ENCODE peak calls at places on chromosomes 4 and X, in nine cellular contexts. One of them, this sample, is unnamed.
A peak's percentile ranks its signal among the peaks of the same experiment; 100 is the strongest.

GRCh38 chr4:154018659-154019058 is 229.8 kb upstream of the SFRP2 start:
- DNase-seq in colonic mucosa: no peak
- DNase-seq in pancreas: no peak
- DNase-seq in iPS-NIHi11: peak; percentile 53
- DNase-seq in hypothalamus: no peak
- DNase-seq in heart right ventricle: no peak
- DNase-seq in T-helper 2 cell: no peak
- DNase-seq in AG04450: no peak
- DNase-seq in stimulated activated CD4-positive, alpha-beta T cell treated with anti-CD3 and anti-CD28 coated beads, Interleukin-1b, Interleukin-23, amount 100 ng/mL, for 4 hours: peak; percentile 13
- DNase-seq in this sample: no peak

GRCh38 chr4:152920768-152921167 is 15.4 kb upstream of the FHDC1 start:
- DNase-seq in colonic mucosa: no peak
- DNase-seq in pancreas: no peak
- DNase-seq in iPS-NIHi11: no peak
- DNase-seq in hypothalamus: no peak
- DNase-seq in heart right ventricle: no peak
- DNase-seq in T-helper 2 cell: no peak
- DNase-seq in AG04450: no peak
- DNase-seq in stimulated activated CD4-positive, alpha-beta T cell treated with anti-CD3 and anti-CD28 coated beads, Interleukin-1b, Interleukin-23, amount 100 ng/mL, for 4 hours: no peak
- DNase-seq in this sample: no peak

GRCh38 chr4:185839204-185839712 is 27.3 kb upstream of the SORBS2 start:
- DNase-seq in colonic mucosa: peak; percentile 38
- DNase-seq in pancreas: no peak
- DNase-seq in iPS-NIHi11: peak; percentile 79
- DNase-seq in hypothalamus: no peak
- DNase-seq in heart right ventricle: peak; percentile 56
- DNase-seq in T-helper 2 cell: no peak
- DNase-seq in AG04450: peak; percentile 77
- DNase-seq in stimulated activated CD4-positive, alpha-beta T cell treated with anti-CD3 and anti-CD28 coated beads, Interleukin-1b, Interleukin-23, amount 100 ng/mL, for 4 hours: no peak
- DNase-seq in this sample: no peak

GRCh38 chrX:9775930-9776329 is 10.3 kb upstream of the GPR143 start:
- DNase-seq in colonic mucosa: no peak
- DNase-seq in pancreas: no peak
- DNase-seq in iPS-NIHi11: no peak
- DNase-seq in hypothalamus: no peak
- DNase-seq in heart right ventricle: no peak
- DNase-seq in T-helper 2 cell: no peak
- DNase-seq in AG04450: no peak
- DNase-seq in stimulated activated CD4-positive, alpha-beta T cell treated with anti-CD3 and anti-CD28 coated beads, Interleukin-1b, Interleukin-23, amount 100 ng/mL, for 4 hours: no peak
- DNase-seq in this sample: no peak

GRCh38 chrX:34956915-34957314 is 14.3 kb downstream of the FAM47B start:
- DNase-seq in colonic mucosa: no peak
- DNase-seq in pancreas: no peak
- DNase-seq in iPS-NIHi11: no peak
- DNase-seq in hypothalamus: no peak
- DNase-seq in heart right ventricle: no peak
- DNase-seq in T-helper 2 cell: no peak
- DNase-seq in AG04450: no peak
- DNase-seq in stimulated activated CD4-positive, alpha-beta T cell treated with anti-CD3 and anti-CD28 coated beads, Interleukin-1b, Interleukin-23, amount 100 ng/mL, for 4 hours: no peak
- DNase-seq in this sample: no peak

GRCh38 chrX:96835660-96836289 is 47.9 kb upstream of the RPA4 start:
- DNase-seq in colonic mucosa: no peak
- DNase-seq in pancreas: no peak
- DNase-seq in iPS-NIHi11: no peak
- DNase-seq in hypothalamus: no peak
- DNase-seq in heart right ventricle: no peak
- DNase-seq in T-helper 2 cell: no peak
- DNase-seq in AG04450: no peak
- DNase-seq in stimulated activated CD4-positive, alpha-beta T cell treated with anti-CD3 and anti-CD28 coated beads, Interleukin-1b, Interleukin-23, amount 100 ng/mL, for 4 hours: no peak
- DNase-seq in this sample: no peak

GRCh38 chr4:170736710-170737109 is 647.0 kb upstream of the AADAT start:
- DNase-seq in colonic mucosa: no peak
- DNase-seq in pancreas: no peak
- DNase-seq in iPS-NIHi11: no peak
- DNase-seq in hypothalamus: no peak
- DNase-seq in heart right ventricle: no peak
- DNase-seq in T-helper 2 cell: no peak
- DNase-seq in AG04450: no peak
- DNase-seq in stimulated activated CD4-positive, alpha-beta T cell treated with anti-CD3 and anti-CD28 coated beads, Interleukin-1b, Interleukin-23, amount 100 ng/mL, for 4 hours: no peak
- DNase-seq in this sample: no peak

GRCh38 chr4:25770844-25771243 is 91.9 kb downstream of the SEL1L3 start:
- DNase-seq in colonic mucosa: no peak
- DNase-seq in pancreas: no peak
- DNase-seq in iPS-NIHi11: no peak
- DNase-seq in hypothalamus: no peak
- DNase-seq in heart right ventricle: no peak
- DNase-seq in T-helper 2 cell: no peak
- DNase-seq in AG04450: no peak
- DNase-seq in stimulated activated CD4-positive, alpha-beta T cell treated with anti-CD3 and anti-CD28 coated beads, Interleukin-1b, Interleukin-23, amount 100 ng/mL, for 4 hours: no peak
- DNase-seq in this sample: no peak

GRCh38 chr4:157600583-157600982 is 380.1 kb downstream of the GRIA2 start:
- DNase-seq in colonic mucosa: no peak
- DNase-seq in pancreas: no peak
- DNase-seq in iPS-NIHi11: no peak
- DNase-seq in hypothalamus: no peak
- DNase-seq in heart right ventricle: no peak
- DNase-seq in T-helper 2 cell: no peak
- DNase-seq in AG04450: no peak
- DNase-seq in stimulated activated CD4-positive, alpha-beta T cell treated with anti-CD3 and anti-CD28 coated beads, Interleukin-1b, Interleukin-23, amount 100 ng/mL, for 4 hours: no peak
- DNase-seq in this sample: no peak

GRCh38 chrX:12974217-12974796 is 603 bp upstream of the TMSB4X start:
- DNase-seq in colonic mucosa: peak; percentile 73
- DNase-seq in pancreas: peak; percentile 58
- DNase-seq in iPS-NIHi11: peak; percentile 37
- DNase-seq in hypothalamus: no peak
- DNase-seq in heart right ventricle: peak; percentile 25
- DNase-seq in T-helper 2 cell: no peak
- DNase-seq in AG04450: no peak
- DNase-seq in stimulated activated CD4-positive, alpha-beta T cell treated with anti-CD3 and anti-CD28 coated beads, Interleukin-1b, Interleukin-23, amount 100 ng/mL, for 4 hours: no peak
- DNase-seq in this sample: peak; percentile 69

GRCh38 chr4:8427761-8428287 is 12.7 kb downstream of the ACOX3 start:
- DNase-seq in colonic mucosa: peak; percentile 34
- DNase-seq in pancreas: no peak
- DNase-seq in iPS-NIHi11: peak; percentile 38
- DNase-seq in hypothalamus: no peak
- DNase-seq in heart right ventricle: peak; percentile 39
- DNase-seq in T-helper 2 cell: no peak
- DNase-seq in AG04450: no peak
- DNase-seq in stimulated activated CD4-positive, alpha-beta T cell treated with anti-CD3 and anti-CD28 coated beads, Interleukin-1b, Interleukin-23, amount 100 ng/mL, for 4 hours: no peak
- DNase-seq in this sample: no peak

GRCh38 chr4:120043828-120044227 is 22.8 kb downstream of the MAD2L1 start:
- DNase-seq in colonic mucosa: no peak
- DNase-seq in pancreas: no peak
- DNase-seq in iPS-NIHi11: no peak
- DNase-seq in hypothalamus: no peak
- DNase-seq in heart right ventricle: no peak
- DNase-seq in T-helper 2 cell: no peak
- DNase-seq in AG04450: no peak
- DNase-seq in stimulated activated CD4-positive, alpha-beta T cell treated with anti-CD3 and anti-CD28 coated beads, Interleukin-1b, Interleukin-23, amount 100 ng/mL, for 4 hours: no peak
- DNase-seq in this sample: no peak

GRCh38 chrX:54494166-54494969 is 1.7 kb downstream of the FGD1 start:
- DNase-seq in colonic mucosa: no peak
- DNase-seq in pancreas: no peak
- DNase-seq in iPS-NIHi11: no peak
- DNase-seq in hypothalamus: no peak
- DNase-seq in heart right ventricle: no peak
- DNase-seq in T-helper 2 cell: no peak
- DNase-seq in AG04450: no peak
- DNase-seq in stimulated activated CD4-positive, alpha-beta T cell treated with anti-CD3 and anti-CD28 coated beads, Interleukin-1b, Interleukin-23, amount 100 ng/mL, for 4 hours: no peak
- DNase-seq in this sample: no peak

GRCh38 chr4:82773049-82773448 is 25.5 kb downstream of the SCD5 start:
- DNase-seq in colonic mucosa: no peak
- DNase-seq in pancreas: no peak
- DNase-seq in iPS-NIHi11: no peak
- DNase-seq in hypothalamus: no peak
- DNase-seq in heart right ventricle: no peak
- DNase-seq in T-helper 2 cell: no peak
- DNase-seq in AG04450: no peak
- DNase-seq in stimulated activated CD4-positive, alpha-beta T cell treated with anti-CD3 and anti-CD28 coated beads, Interleukin-1b, Interleukin-23, amount 100 ng/mL, for 4 hours: no peak
- DNase-seq in this sample: no peak

GRCh38 chr4:101277661-101278060 is 69.7 kb downstream of the PPP3CA start:
- DNase-seq in colonic mucosa: no peak
- DNase-seq in pancreas: no peak
- DNase-seq in iPS-NIHi11: no peak
- DNase-seq in hypothalamus: no peak
- DNase-seq in heart right ventricle: no peak
- DNase-seq in T-helper 2 cell: no peak
- DNase-seq in AG04450: peak; percentile 18
- DNase-seq in stimulated activated CD4-positive, alpha-beta T cell treated with anti-CD3 and anti-CD28 coated beads, Interleukin-1b, Interleukin-23, amount 100 ng/mL, for 4 hours: no peak
- DNase-seq in this sample: no peak

GRCh38 chrX:129783176-129783776 is 3.5 kb downstream of the SASH3 start:
- DNase-seq in colonic mucosa: no peak
- DNase-seq in pancreas: no peak
- DNase-seq in iPS-NIHi11: no peak
- DNase-seq in hypothalamus: no peak
- DNase-seq in heart right ventricle: no peak
- DNase-seq in T-helper 2 cell: no peak
- DNase-seq in AG04450: no peak
- DNase-seq in stimulated activated CD4-positive, alpha-beta T cell treated with anti-CD3 and anti-CD28 coated beads, Interleukin-1b, Interleukin-23, amount 100 ng/mL, for 4 hours: no peak
- DNase-seq in this sample: no peak

GRCh38 chrX:143017272-143017671 is 8.5 kb upstream of the SPANXN4 start:
- DNase-seq in colonic mucosa: no peak
- DNase-seq in pancreas: no peak
- DNase-seq in iPS-NIHi11: no peak
- DNase-seq in hypothalamus: no peak
- DNase-seq in heart right ventricle: no peak
- DNase-seq in T-helper 2 cell: no peak
- DNase-seq in AG04450: no peak
- DNase-seq in stimulated activated CD4-positive, alpha-beta T cell treated with anti-CD3 and anti-CD28 coated beads, Interleukin-1b, Interleukin-23, amount 100 ng/mL, for 4 hours: no peak
- DNase-seq in this sample: no peak

GRCh38 chrX:107773906-107774435 is 1.6 kb downstream of the TSC22D3 start:
- DNase-seq in colonic mucosa: no peak
- DNase-seq in pancreas: no peak
- DNase-seq in iPS-NIHi11: no peak
- DNase-seq in hypothalamus: no peak
- DNase-seq in heart right ventricle: no peak
- DNase-seq in T-helper 2 cell: no peak
- DNase-seq in AG04450: no peak
- DNase-seq in stimulated activated CD4-positive, alpha-beta T cell treated with anti-CD3 and anti-CD28 coated beads, Interleukin-1b, Interleukin-23, amount 100 ng/mL, for 4 hours: no peak
- DNase-seq in this sample: no peak

GRCh38 chr4:7630559-7631287 is 196.0 kb upstream of the PSAPL1 start:
- DNase-seq in colonic mucosa: no peak
- DNase-seq in pancreas: peak; percentile 75
- DNase-seq in iPS-NIHi11: no peak
- DNase-seq in hypothalamus: no peak
- DNase-seq in heart right ventricle: peak; percentile 87
- DNase-seq in T-helper 2 cell: no peak
- DNase-seq in AG04450: peak; percentile 53
- DNase-seq in stimulated activated CD4-positive, alpha-beta T cell treated with anti-CD3 and anti-CD28 coated beads, Interleukin-1b, Interleukin-23, amount 100 ng/mL, for 4 hours: no peak
- DNase-seq in this sample: no peak

GRCh38 chr4:153577053-153577452 is 107.0 kb upstream of the TLR2 start:
- DNase-seq in colonic mucosa: peak; percentile 65
- DNase-seq in pancreas: no peak
- DNase-seq in iPS-NIHi11: no peak
- DNase-seq in hypothalamus: no peak
- DNase-seq in heart right ventricle: no peak
- DNase-seq in T-helper 2 cell: no peak
- DNase-seq in AG04450: no peak
- DNase-seq in stimulated activated CD4-positive, alpha-beta T cell treated with anti-CD3 and anti-CD28 coated beads, Interleukin-1b, Interleukin-23, amount 100 ng/mL, for 4 hours: no peak
- DNase-seq in this sample: no peak

GRCh38 chrX:72045141-72045540 is 86.6 kb downstream of the RTL5 start:
- DNase-seq in colonic mucosa: no peak
- DNase-seq in pancreas: no peak
- DNase-seq in iPS-NIHi11: no peak
- DNase-seq in hypothalamus: no peak
- DNase-seq in heart right ventricle: no peak
- DNase-seq in T-helper 2 cell: no peak
- DNase-seq in AG04450: no peak
- DNase-seq in stimulated activated CD4-positive, alpha-beta T cell treated with anti-CD3 and anti-CD28 coated beads, Interleukin-1b, Interleukin-23, amount 100 ng/mL, for 4 hours: no peak
- DNase-seq in this sample: no peak

GRCh38 chr4:8345946-8346814 is 76.6 kb downstream of the HTRA3 start:
- DNase-seq in colonic mucosa: no peak
- DNase-seq in pancreas: no peak
- DNase-seq in iPS-NIHi11: no peak
- DNase-seq in hypothalamus: no peak
- DNase-seq in heart right ventricle: no peak
- DNase-seq in T-helper 2 cell: no peak
- DNase-seq in AG04450: no peak
- DNase-seq in stimulated activated CD4-positive, alpha-beta T cell treated with anti-CD3 and anti-CD28 coated beads, Interleukin-1b, Interleukin-23, amount 100 ng/mL, for 4 hours: no peak
- DNase-seq in this sample: peak; percentile 17

GRCh38 chr4:17583944-17584343 is 6.9 kb downstream of the LAP3 start:
- DNase-seq in colonic mucosa: no peak
- DNase-seq in pancreas: no peak
- DNase-seq in iPS-NIHi11: no peak
- DNase-seq in hypothalamus: no peak
- DNase-seq in heart right ventricle: no peak
- DNase-seq in T-helper 2 cell: no peak
- DNase-seq in AG04450: no peak
- DNase-seq in stimulated activated CD4-positive, alpha-beta T cell treated with anti-CD3 and anti-CD28 coated beads, Interleukin-1b, Interleukin-23, amount 100 ng/mL, for 4 hours: no peak
- DNase-seq in this sample: no peak

GRCh38 chrX:152480269-152481212 is 29.4 kb upstream of the GABRA3 start:
- DNase-seq in colonic mucosa: no peak
- DNase-seq in pancreas: peak; percentile 42
- DNase-seq in iPS-NIHi11: no peak
- DNase-seq in hypothalamus: no peak
- DNase-seq in heart right ventricle: no peak
- DNase-seq in T-helper 2 cell: no peak
- DNase-seq in AG04450: no peak
- DNase-seq in stimulated activated CD4-positive, alpha-beta T cell treated with anti-CD3 and anti-CD28 coated beads, Interleukin-1b, Interleukin-23, amount 100 ng/mL, for 4 hours: no peak
- DNase-seq in this sample: no peak

GRCh38 chrX:29587107-29587506 is 628.3 kb upstream of the MAGEB2 start:
- DNase-seq in colonic mucosa: no peak
- DNase-seq in pancreas: no peak
- DNase-seq in iPS-NIHi11: no peak
- DNase-seq in hypothalamus: no peak
- DNase-seq in heart right ventricle: no peak
- DNase-seq in T-helper 2 cell: no peak
- DNase-seq in AG04450: no peak
- DNase-seq in stimulated activated CD4-positive, alpha-beta T cell treated with anti-CD3 and anti-CD28 coated beads, Interleukin-1b, Interleukin-23, amount 100 ng/mL, for 4 hours: no peak
- DNase-seq in this sample: no peak

GRCh38 chr4:180028682-180029081 is 2214.5 kb upstream of the TENM3 start:
- DNase-seq in colonic mucosa: peak; percentile 42
- DNase-seq in pancreas: no peak
- DNase-seq in iPS-NIHi11: peak; percentile 23
- DNase-seq in hypothalamus: no peak
- DNase-seq in heart right ventricle: no peak
- DNase-seq in T-helper 2 cell: no peak
- DNase-seq in AG04450: peak; percentile 39
- DNase-seq in stimulated activated CD4-positive, alpha-beta T cell treated with anti-CD3 and anti-CD28 coated beads, Interleukin-1b, Interleukin-23, amount 100 ng/mL, for 4 hours: no peak
- DNase-seq in this sample: no peak

GRCh38 chr4:2254665-2255500 is 7.0 kb downstream of the MXD4 start:
- DNase-seq in colonic mucosa: peak; percentile 14
- DNase-seq in pancreas: peak; percentile 35
- DNase-seq in iPS-NIHi11: peak; percentile 2
- DNase-seq in hypothalamus: no peak
- DNase-seq in heart right ventricle: peak; percentile 3
- DNase-seq in T-helper 2 cell: no peak
- DNase-seq in AG04450: no peak
- DNase-seq in stimulated activated CD4-positive, alpha-beta T cell treated with anti-CD3 and anti-CD28 coated beads, Interleukin-1b, Interleukin-23, amount 100 ng/mL, for 4 hours: no peak
- DNase-seq in this sample: peak; percentile 20

GRCh38 chr4:122772311-122772710 is 39.8 kb downstream of the BBS12 start:
- DNase-seq in colonic mucosa: no peak
- DNase-seq in pancreas: no peak
- DNase-seq in iPS-NIHi11: no peak
- DNase-seq in hypothalamus: no peak
- DNase-seq in heart right ventricle: no peak
- DNase-seq in T-helper 2 cell: no peak
- DNase-seq in AG04450: no peak
- DNase-seq in stimulated activated CD4-positive, alpha-beta T cell treated with anti-CD3 and anti-CD28 coated beads, Interleukin-1b, Interleukin-23, amount 100 ng/mL, for 4 hours: no peak
- DNase-seq in this sample: no peak

GRCh38 chr4:25621027-25621930 is 34.4 kb upstream of the SLC34A2 start:
- DNase-seq in colonic mucosa: no peak
- DNase-seq in pancreas: no peak
- DNase-seq in iPS-NIHi11: peak; percentile 22
- DNase-seq in hypothalamus: no peak
- DNase-seq in heart right ventricle: no peak
- DNase-seq in T-helper 2 cell: no peak
- DNase-seq in AG04450: no peak
- DNase-seq in stimulated activated CD4-positive, alpha-beta T cell treated with anti-CD3 and anti-CD28 coated beads, Interleukin-1b, Interleukin-23, amount 100 ng/mL, for 4 hours: no peak
- DNase-seq in this sample: no peak

GRCh38 chrX:134821370-134821769 is 163.1 kb upstream of the PLAC1 start:
- DNase-seq in colonic mucosa: no peak
- DNase-seq in pancreas: no peak
- DNase-seq in iPS-NIHi11: peak; percentile 15
- DNase-seq in hypothalamus: no peak
- DNase-seq in heart right ventricle: peak; percentile 63
- DNase-seq in T-helper 2 cell: no peak
- DNase-seq in AG04450: no peak
- DNase-seq in stimulated activated CD4-positive, alpha-beta T cell treated with anti-CD3 and anti-CD28 coated beads, Interleukin-1b, Interleukin-23, amount 100 ng/mL, for 4 hours: no peak
- DNase-seq in this sample: no peak

GRCh38 chr4:141411936-141412335 is 191.2 kb downstream of the ZNF330 start:
- DNase-seq in colonic mucosa: no peak
- DNase-seq in pancreas: no peak
- DNase-seq in iPS-NIHi11: no peak
- DNase-seq in hypothalamus: no peak
- DNase-seq in heart right ventricle: no peak
- DNase-seq in T-helper 2 cell: no peak
- DNase-seq in AG04450: no peak
- DNase-seq in stimulated activated CD4-positive, alpha-beta T cell treated with anti-CD3 and anti-CD28 coated beads, Interleukin-1b, Interleukin-23, amount 100 ng/mL, for 4 hours: no peak
- DNase-seq in this sample: no peak